ENCODE peak calls at places on chromosomes 1 and 21, in four cellular contexts. T, U, M and N are unnamed samples.

GRCh38 chr21:17427157-17427556 is 85.7 kb upstream of the CXADR start:
- DNase-seq in T (no peak), U (no peak), M (no peak), N (no peak)

GRCh38 chr1:6241887-6242740 is 1.9 kb upstream of the HES3 start:
- DNase-seq in T (no peak), U (no peak), M (no peak), N (no peak)

GRCh38 chr1:175919001-175919400 is 175.6 kb upstream of the TNR start:
- DNase-seq in T (no peak), U (no peak), M (no peak), N (no peak)

GRCh38 chr21:31248598-31248997 is 95.5 kb downstream of the TIAM1 start:
- DNase-seq in T (no peak), U (peak; percentile 48), M (no peak), N (no peak)

GRCh38 chr1:202860744-202861419 is 28.1 kb downstream of the RABIF start:
- DNase-seq in T (no peak), U (peak; percentile 74), M (peak; percentile 75), N (peak; percentile 97)

GRCh38 chr1:223700942-223701637 is 11.2 kb upstream of the CAPN2 start:
- DNase-seq in T (no peak), U (peak; percentile 86), M (no peak), N (peak; percentile 72)

GRCh38 chr1:191438979-191439378 is 719.3 kb upstream of the RGS18 start:
- DNase-seq in T (no peak), U (no peak), M (no peak), N (no peak)

GRCh38 chr1:55000110-55000815 is 1.5 kb downstream of the BSND start:
- DNase-seq in T (no peak), U (no peak), M (no peak), N (no peak)

GRCh38 chr1:24074817-24075725 is 36.9 kb downstream of the MYOM3 start:
- DNase-seq in T (no peak), U (no peak), M (no peak), N (peak; percentile 31)

GRCh38 chr1:230807029-230807428 is 59.8 kb downstream of the CAPN9 start:
- DNase-seq in T (no peak), U (no peak), M (no peak), N (no peak)

GRCh38 chr1:245168090-245168489 is 13.3 kb downstream of the KIF26B start:
- DNase-seq in T (no peak), U (no peak), M (no peak), N (no peak)

GRCh38 chr1:245074232-245074747 is 80.5 kb upstream of the KIF26B start:
- DNase-seq in T (no peak), U (no peak), M (no peak), N (peak; percentile 57)

GRCh38 chr1:154822717-154823116 is 47.4 kb downstream of the KCNN3 start:
- DNase-seq in T (no peak), U (no peak), M (no peak), N (no peak)

GRCh38 chr1:114585221-114585620 is 3.8 kb upstream of the BCAS2 start:
- DNase-seq in T (no peak), U (no peak), M (no peak), N (no peak)

GRCh38 chr1:30757196-30757949 is at the start of gene LAPTM5:
- DNase-seq in T (peak; percentile 79), U (no peak), M (no peak), N (no peak)

GRCh38 chr1:52748119-52748518 is 21.9 kb downstream of the ZYG11B start:
- DNase-seq in T (no peak), U (no peak), M (no peak), N (no peak)

GRCh38 chr1:59046730-59047157 is 250.2 kb upstream of the FGGY start:
- DNase-seq in T (no peak), U (no peak), M (no peak), N (peak; percentile 56)

GRCh38 chr1:12541274-12542137 is 76.5 kb downstream of the DHRS3 start:
- DNase-seq in T (no peak), U (no peak), M (no peak), N (no peak)

GRCh38 chr1:12472798-12473551 is 145.0 kb downstream of the DHRS3 start:
- DNase-seq in T (no peak), U (no peak), M (no peak), N (peak; percentile 59)

GRCh38 chr1:181079382-181079781 is 9.1 kb upstream of the IER5 start:
- DNase-seq in T (no peak), U (no peak), M (no peak), N (no peak)

GRCh38 chr1:212452323-212453155 is 19.8 kb downstream of the NENF start:
- DNase-seq in T (peak; percentile 60), U (no peak), M (no peak), N (no peak)

GRCh38 chr1:205069371-205070125 is 14.7 kb downstream of the TMEM81 start:
- DNase-seq in T (peak; percentile 63), U (no peak), M (no peak), N (no peak)

GRCh38 chr1:42735056-42735455 is 5.0 kb downstream of the CLDN19 start:
- DNase-seq in T (no peak), U (no peak), M (no peak), N (no peak)

GRCh38 chr1:63784083-63784482 is 10.3 kb downstream of the ROR1 start:
- DNase-seq in T (no peak), U (no peak), M (no peak), N (no peak)

GRCh38 chr1:248825573-248825908 is 174 bp downstream of the SH3BP5L start:
- DNase-seq in T (no peak), U (no peak), M (no peak), N (no peak)

GRCh38 chr1:17198476-17199258 is 6.3 kb upstream of the PADI1 start:
- DNase-seq in T (peak; percentile 32), U (no peak), M (no peak), N (no peak)

GRCh38 chr1:58200437-58200836 is 346.1 kb downstream of the OMA1 start:
- DNase-seq in T (no peak), U (no peak), M (no peak), N (no peak)

GRCh38 chr1:84689514-84690396 is 506 bp downstream of the SSX2IP start:
- DNase-seq in T (peak; percentile 80), U (peak; percentile 23), M (peak; percentile 77), N (peak; percentile 47)

GRCh38 chr1:74812180-74812541 is 79.2 kb downstream of the TYW3 start:
- DNase-seq in T (no peak), U (no peak), M (no peak), N (no peak)